ENCODE peak calls at places on chromosomes 1 and 21, in nine cellular contexts. C, Z, Y, N, G, M, K, J and V are unnamed samples.

GRCh38 chr1:22321917-22322316 is 129.7 kb upstream of the ZBTB40 start:
- DNase-seq in C (no peak), Z (no peak), Y (no peak), N (no peak), G (no peak), M (no peak), K (no peak), J (no peak), V (no peak)

GRCh38 chr1:190597361-190597760 is 119.7 kb upstream of the BRINP3 start:
- DNase-seq in C (no peak), Z (no peak), Y (no peak), N (no peak), G (no peak), M (no peak), K (no peak), J (no peak), V (no peak)

GRCh38 chr1:174743654-174744561 is 255.8 kb upstream of the CACYBP start:
- DNase-seq in C (no peak), Z (peak; percentile 7), Y (peak; percentile 50), N (no peak), G (no peak), M (peak; percentile 25), K (no peak), J (peak; percentile 70), V (no peak)

GRCh38 chr1:94336991-94337390 is 81.2 kb upstream of the ABCD3 start:
- DNase-seq in C (no peak), Z (no peak), Y (no peak), N (no peak), G (no peak), M (no peak), K (no peak), J (no peak), V (no peak)

GRCh38 chr1:32334864-32335618 is 992 bp downstream of the MARCKSL1 start:
- DNase-seq in C (peak; percentile 57), Z (peak; percentile 56), Y (peak; percentile 80), N (peak; percentile 57), G (peak; percentile 78), M (peak; percentile 72), K (peak; percentile 57), J (peak; percentile 53), V (peak; percentile 63)

GRCh38 chr1:46134660-46135331 is 2.4 kb upstream of the PIK3R3 start:
- DNase-seq in C (no peak), Z (no peak), Y (no peak), N (no peak), G (no peak), M (no peak), K (no peak), J (peak; percentile 74), V (no peak)

GRCh38 chr1:167171286-167171929 is 49.3 kb upstream of the POU2F1 start:
- DNase-seq in C (peak; percentile 50), Z (no peak), Y (no peak), N (no peak), G (no peak), M (no peak), K (no peak), J (peak; percentile 8), V (no peak)

GRCh38 chr1:6497215-6497866 is 5.9 kb upstream of the PLEKHG5 start:
- DNase-seq in C (peak; percentile 78), Z (peak; percentile 83), Y (peak; percentile 79), N (no peak), G (peak; percentile 53), M (peak; percentile 57), K (no peak), J (peak; percentile 58), V (peak; percentile 41)

GRCh38 chr1:238777551-238777950 is 608.8 kb upstream of the CHRM3 start:
- DNase-seq in C (no peak), Z (no peak), Y (no peak), N (no peak), G (no peak), M (no peak), K (no peak), J (no peak), V (no peak)

GRCh38 chr1:21823206-21823979 is 11.3 kb downstream of the LDLRAD2 start:
- DNase-seq in C (no peak), Z (no peak), Y (no peak), N (no peak), G (no peak), M (no peak), K (no peak), J (no peak), V (no peak)

GRCh38 chr1:156947127-156947526 is 26.7 kb downstream of the LRRC71 start:
- DNase-seq in C (no peak), Z (no peak), Y (no peak), N (no peak), G (no peak), M (no peak), K (no peak), J (no peak), V (no peak)

GRCh38 chr1:51829058-51829457 is 49.5 kb downstream of the NRDC start:
- DNase-seq in C (no peak), Z (no peak), Y (no peak), N (no peak), G (no peak), M (no peak), K (no peak), J (no peak), V (no peak)

GRCh38 chr1:29803486-29803885 is 567.2 kb downstream of the PTPRU start:
- DNase-seq in C (no peak), Z (no peak), Y (peak; percentile 5), N (no peak), G (no peak), M (no peak), K (no peak), J (no peak), V (no peak)

GRCh38 chr1:4375812-4376211 is 278.6 kb upstream of the AJAP1 start:
- DNase-seq in C (no peak), Z (no peak), Y (no peak), N (no peak), G (no peak), M (no peak), K (no peak), J (no peak), V (no peak)

GRCh38 chr1:67941746-67942145 is 108.5 kb upstream of the GNG12 start:
- DNase-seq in C (no peak), Z (no peak), Y (no peak), N (no peak), G (no peak), M (no peak), K (no peak), J (no peak), V (no peak)

GRCh38 chr21:39954570-39954969 is 87.3 kb downstream of the PCP4 start:
- DNase-seq in C (no peak), Z (no peak), Y (no peak), N (no peak), G (no peak), M (no peak), K (no peak), J (no peak), V (no peak)

GRCh38 chr1:225670806-225671733 is 18.1 kb upstream of the ENAH start:
- DNase-seq in C (no peak), Z (no peak), Y (no peak), N (no peak), G (no peak), M (no peak), K (no peak), J (peak; percentile 64), V (no peak)

GRCh38 chr1:29975036-29975694 is 738.8 kb downstream of the PTPRU start:
- DNase-seq in C (no peak), Z (no peak), Y (peak; percentile 52), N (no peak), G (no peak), M (no peak), K (no peak), J (peak; percentile 34), V (no peak)

GRCh38 chr1:77282866-77283539 is 1.2 kb downstream of the AK5 start:
- DNase-seq in C (no peak), Z (peak; percentile 15), Y (no peak), N (peak; percentile 12), G (peak; percentile 15), M (peak; percentile 32), K (no peak), J (peak; percentile 10), V (no peak)

GRCh38 chr1:93442276-93442675 is 5.6 kb upstream of the FNBP1L start:
- DNase-seq in C (no peak), Z (no peak), Y (no peak), N (no peak), G (no peak), M (no peak), K (peak; percentile 43), J (peak; percentile 25), V (no peak)

GRCh38 chr1:204697893-204698292 is 12.4 kb upstream of the LRRN2 start:
- DNase-seq in C (no peak), Z (no peak), Y (no peak), N (no peak), G (no peak), M (no peak), K (no peak), J (no peak), V (no peak)

GRCh38 chr1:224670506-224670905 is 54.4 kb downstream of the CNIH3 start:
- DNase-seq in C (no peak), Z (no peak), Y (no peak), N (no peak), G (no peak), M (no peak), K (no peak), J (no peak), V (no peak)

GRCh38 chr1:214316597-214316996 is 35.6 kb downstream of the SMYD2 start:
- DNase-seq in C (no peak), Z (no peak), Y (no peak), N (no peak), G (no peak), M (no peak), K (no peak), J (no peak), V (no peak)

GRCh38 chr1:161021959-161022332 is 994 bp upstream of the F11R start:
- DNase-seq in C (no peak), Z (no peak), Y (no peak), N (no peak), G (no peak), M (no peak), K (no peak), J (no peak), V (no peak)

GRCh38 chr1:228393268-228393699 is 13.4 kb downstream of the TRIM11 start:
- DNase-seq in C (no peak), Z (no peak), Y (no peak), N (no peak), G (no peak), M (no peak), K (peak; percentile 35), J (peak; percentile 91), V (no peak)

GRCh38 chr21:39161064-39161463 is 22.2 kb downstream of the PSMG1 start:
- DNase-seq in C (no peak), Z (no peak), Y (no peak), N (no peak), G (no peak), M (no peak), K (no peak), J (no peak), V (no peak)

GRCh38 chr21:44923481-44924084 is 2.9 kb upstream of the ITGB2 start:
- DNase-seq in C (no peak), Z (no peak), Y (no peak), N (no peak), G (no peak), M (no peak), K (no peak), J (no peak), V (no peak)

GRCh38 chr1:31394628-31395193 is 18.3 kb upstream of the SERINC2 start:
- DNase-seq in C (peak; percentile 88), Z (peak; percentile 87), Y (peak; percentile 97), N (peak; percentile 91), G (peak; percentile 74), M (peak; percentile 64), K (peak; percentile 91), J (peak; percentile 70), V (peak; percentile 68)

GRCh38 chr1:40665335-40666171 is at the start of gene RIMS3:
- DNase-seq in C (peak; percentile 87), Z (peak; percentile 86), Y (peak; percentile 95), N (peak; percentile 73), G (peak; percentile 85), M (peak; percentile 78), K (peak; percentile 85), J (peak; percentile 46), V (peak; percentile 75)

GRCh38 chr1:48552903-48553626 is 81.1 kb upstream of the SPATA6 start:
- DNase-seq in C (no peak), Z (no peak), Y (no peak), N (no peak), G (no peak), M (no peak), K (no peak), J (no peak), V (no peak)

GRCh38 chr1:85584264-85584781 is 3.8 kb downstream of the CCN1 start:
- DNase-seq in C (no peak), Z (peak; percentile 54), Y (no peak), N (no peak), G (no peak), M (no peak), K (no peak), J (peak; percentile 96), V (no peak)